ENCODE peak calls at places on chromosomes 6 and 20, in seven cellular contexts. W is RWPE1, B is non-pigmented ciliary epithelial cell, U is GM19239, S is NCI-H524 treated with DMSO at 0.1 percent for 48 hours, K is PC-9, N is ELR. L is an unnamed sample.

GRCh38 chr6:44036196-44036595 is 91.1 kb downstream of the MRPL14 start:
- DNase-seq in W (no peak), K (peak), B (no peak), S (no peak), U (no peak), N (peak), L (no peak)

GRCh38 chr6:40631760-40632159 is 44.6 kb upstream of the LRFN2 start:
- DNase-seq in U (no peak), S (no peak), K (no peak), W (no peak), N (no peak), B (no peak), L (no peak)

GRCh38 chr6:12870033-12870432 is 153.5 kb downstream of the PHACTR1 start:
- DNase-seq in S (no peak), B (no peak), N (no peak), K (no peak), W (no peak), U (no peak), L (no peak)

GRCh38 chr20:42864116-42864515 is 325.6 kb downstream of the PTPRT start:
- DNase-seq in U (no peak), S (no peak), B (no peak), K (no peak), N (no peak), W (no peak), L (no peak)

GRCh38 chr6:39947611-39948068 is 13.4 kb upstream of the MOCS1 start:
- DNase-seq in B (no peak), N (no peak), S (no peak), K (no peak), W (no peak), U (no peak), L (peak)

GRCh38 chr6:51753635-51754034 is 333.8 kb downstream of the PKHD1 start:
- DNase-seq in S (no peak), K (no peak), U (no peak), N (no peak), B (no peak), W (no peak), L (peak)

GRCh38 chr20:46348972-46349741 is 40.9 kb upstream of the CDH22 start:
- DNase-seq in U (peak), B (no peak), W (peak), S (no peak), K (no peak), N (peak), L (no peak)

GRCh38 chr20:49699200-49699992 is 14.3 kb downstream of the B4GALT5 start:
- DNase-seq in S (no peak), W (peak), N (peak), U (no peak), K (peak), B (peak), L (no peak)

GRCh38 chr6:125795301-125795700 is 4.5 kb downstream of the NCOA7 start:
- DNase-seq in N (no peak), K (no peak), B (no peak), W (no peak), S (no peak), U (no peak), L (no peak)

GRCh38 chr20:13458860-13459451 is 179.8 kb downstream of the TASP1 start:
- DNase-seq in W (peak), N (peak), S (no peak), B (no peak), U (peak), K (no peak), L (peak)